ENCODE peak calls at places on chromosomes 7 and 10, in eight cellular contexts. One of them, this sample, is unnamed.

GRCh38 chr7:157527686-157528085 is 190.9 kb downstream of the DNAJB6 start:
- DNase-seq in glutamatergic neuron: no peak
- DNase-seq in HCEC 1CT: no peak
- DNase-seq in fibroblast of lung: no peak
- DNase-seq in left colon: no peak
- DNase-seq in WERI-Rb-1: peak; percentile 2
- DNase-seq in posterior cingulate gyrus: no peak
- DNase-seq in NCI-H1092: no peak
- DNase-seq in this sample: no peak

GRCh38 chr7:99289185-99289584 is 16.5 kb downstream of the MYH16 start:
- DNase-seq in glutamatergic neuron: no peak
- DNase-seq in HCEC 1CT: no peak
- DNase-seq in fibroblast of lung: no peak
- DNase-seq in left colon: no peak
- DNase-seq in WERI-Rb-1: no peak
- DNase-seq in posterior cingulate gyrus: no peak
- DNase-seq in NCI-H1092: no peak
- DNase-seq in this sample: no peak

GRCh38 chr10:72321248-72322029 is 33.3 kb downstream of the DNAJB12 start:
- DNase-seq in glutamatergic neuron: no peak
- DNase-seq in HCEC 1CT: no peak
- DNase-seq in fibroblast of lung: no peak
- DNase-seq in left colon: no peak
- DNase-seq in WERI-Rb-1: peak; percentile 40
- DNase-seq in posterior cingulate gyrus: no peak
- DNase-seq in NCI-H1092: no peak
- DNase-seq in this sample: peak; percentile 3

GRCh38 chr10:6204063-6204340 is 1.3 kb downstream of the PFKFB3 start:
- DNase-seq in glutamatergic neuron: peak; percentile 63
- DNase-seq in HCEC 1CT: no peak
- DNase-seq in fibroblast of lung: no peak
- DNase-seq in left colon: peak; percentile 48
- DNase-seq in WERI-Rb-1: no peak
- DNase-seq in posterior cingulate gyrus: no peak
- DNase-seq in NCI-H1092: no peak
- DNase-seq in this sample: no peak

GRCh38 chr10:132446661-132447445 is 49.9 kb downstream of the PWWP2B start:
- DNase-seq in glutamatergic neuron: no peak
- DNase-seq in HCEC 1CT: no peak
- DNase-seq in fibroblast of lung: peak; percentile 40
- DNase-seq in left colon: peak; percentile 87
- DNase-seq in WERI-Rb-1: peak; percentile 88
- DNase-seq in posterior cingulate gyrus: no peak
- DNase-seq in NCI-H1092: peak; percentile 19
- DNase-seq in this sample: peak; percentile 75

GRCh38 chr7:34991938-34992840 is 45.1 kb downstream of the DPY19L1 start:
- DNase-seq in glutamatergic neuron: no peak
- DNase-seq in HCEC 1CT: peak; percentile 53
- DNase-seq in fibroblast of lung: peak; percentile 52
- DNase-seq in left colon: peak; percentile 48
- DNase-seq in WERI-Rb-1: no peak
- DNase-seq in posterior cingulate gyrus: no peak
- DNase-seq in NCI-H1092: no peak
- DNase-seq in this sample: peak; percentile 81

GRCh38 chr7:2698581-2699288 is 10.7 kb downstream of the AMZ1 start:
- DNase-seq in glutamatergic neuron: no peak
- DNase-seq in HCEC 1CT: no peak
- DNase-seq in fibroblast of lung: no peak
- DNase-seq in left colon: no peak
- DNase-seq in WERI-Rb-1: no peak
- DNase-seq in posterior cingulate gyrus: no peak
- DNase-seq in NCI-H1092: peak; percentile 24
- DNase-seq in this sample: no peak

GRCh38 chr10:112996462-112996861 is 46.4 kb downstream of the TCF7L2 start:
- DNase-seq in glutamatergic neuron: no peak
- DNase-seq in HCEC 1CT: no peak
- DNase-seq in fibroblast of lung: no peak
- DNase-seq in left colon: no peak
- DNase-seq in WERI-Rb-1: no peak
- DNase-seq in posterior cingulate gyrus: no peak
- DNase-seq in NCI-H1092: no peak
- DNase-seq in this sample: no peak

GRCh38 chr10:83212632-83213349 is 926.5 kb upstream of the GHITM start:
- DNase-seq in glutamatergic neuron: no peak
- DNase-seq in HCEC 1CT: no peak
- DNase-seq in fibroblast of lung: no peak
- DNase-seq in left colon: no peak
- DNase-seq in WERI-Rb-1: no peak
- DNase-seq in posterior cingulate gyrus: no peak
- DNase-seq in NCI-H1092: no peak
- DNase-seq in this sample: peak; percentile 39